ENCODE peak calls at places on chromosome 13, in ten cellular contexts. One of them, this sample, is unnamed.

GRCh38 chr13:106291006-106291405 is 244.5 kb downstream of the EFNB2 start:
- DNase-seq in H54: no peak
- DNase-seq in head of caudate nucleus: no peak
- DNase-seq in cerebellum: no peak
- DNase-seq in prostate gland: no peak
- DNase-seq in NCI-H748 treated with DMSO at 0.1 percent for 48 hours: no peak
- DNase-seq in astrocyte: peak
- DNase-seq in SJCRH30: no peak
- DNase-seq in mammary epithelial cell: peak
- DNase-seq in stimulated activated CD4-positive, alpha-beta T cell treated with anti-CD3 and anti-CD28 coated beads, Interleukin-2, amount 100 ng/mL, for 24 hours: no peak
- DNase-seq in this sample: no peak

GRCh38 chr13:24511019-24511823 is 1.4 kb downstream of the PARP4 start:
- DNase-seq in H54: peak
- DNase-seq in head of caudate nucleus: no peak
- DNase-seq in cerebellum: no peak
- DNase-seq in prostate gland: no peak
- DNase-seq in NCI-H748 treated with DMSO at 0.1 percent for 48 hours: peak
- DNase-seq in astrocyte: peak
- DNase-seq in SJCRH30: peak
- DNase-seq in mammary epithelial cell: peak
- DNase-seq in stimulated activated CD4-positive, alpha-beta T cell treated with anti-CD3 and anti-CD28 coated beads, Interleukin-2, amount 100 ng/mL, for 24 hours: peak
- DNase-seq in this sample: peak

GRCh38 chr13:88235441-88235840 is 564.3 kb downstream of the SLITRK5 start:
- DNase-seq in H54: no peak
- DNase-seq in head of caudate nucleus: no peak
- DNase-seq in cerebellum: no peak
- DNase-seq in prostate gland: no peak
- DNase-seq in NCI-H748 treated with DMSO at 0.1 percent for 48 hours: no peak
- DNase-seq in astrocyte: no peak
- DNase-seq in SJCRH30: no peak
- DNase-seq in mammary epithelial cell: no peak
- DNase-seq in stimulated activated CD4-positive, alpha-beta T cell treated with anti-CD3 and anti-CD28 coated beads, Interleukin-2, amount 100 ng/mL, for 24 hours: no peak
- DNase-seq in this sample: no peak

GRCh38 chr13:76890036-76890435 is 3.8 kb upstream of the KCTD12 start:
- DNase-seq in H54: no peak
- DNase-seq in head of caudate nucleus: no peak
- DNase-seq in cerebellum: no peak
- DNase-seq in prostate gland: no peak
- DNase-seq in NCI-H748 treated with DMSO at 0.1 percent for 48 hours: no peak
- DNase-seq in astrocyte: peak
- DNase-seq in SJCRH30: no peak
- DNase-seq in mammary epithelial cell: peak
- DNase-seq in stimulated activated CD4-positive, alpha-beta T cell treated with anti-CD3 and anti-CD28 coated beads, Interleukin-2, amount 100 ng/mL, for 24 hours: no peak
- DNase-seq in this sample: no peak

GRCh38 chr13:113815151-113816058 is 48.5 kb downstream of the GAS6 start:
- DNase-seq in H54: no peak
- DNase-seq in head of caudate nucleus: no peak
- DNase-seq in cerebellum: no peak
- DNase-seq in prostate gland: no peak
- DNase-seq in NCI-H748 treated with DMSO at 0.1 percent for 48 hours: no peak
- DNase-seq in astrocyte: no peak
- DNase-seq in SJCRH30: no peak
- DNase-seq in mammary epithelial cell: no peak
- DNase-seq in stimulated activated CD4-positive, alpha-beta T cell treated with anti-CD3 and anti-CD28 coated beads, Interleukin-2, amount 100 ng/mL, for 24 hours: peak
- DNase-seq in this sample: no peak

GRCh38 chr13:63409791-63410351 is 1994.2 kb upstream of the PCDH20 start:
- DNase-seq in H54: no peak
- DNase-seq in head of caudate nucleus: no peak
- DNase-seq in cerebellum: no peak
- DNase-seq in prostate gland: no peak
- DNase-seq in NCI-H748 treated with DMSO at 0.1 percent for 48 hours: no peak
- DNase-seq in astrocyte: no peak
- DNase-seq in SJCRH30: no peak
- DNase-seq in mammary epithelial cell: no peak
- DNase-seq in stimulated activated CD4-positive, alpha-beta T cell treated with anti-CD3 and anti-CD28 coated beads, Interleukin-2, amount 100 ng/mL, for 24 hours: no peak
- DNase-seq in this sample: no peak

GRCh38 chr13:28819046-28819747 is 942 bp upstream of the MTUS2 start:
- DNase-seq in H54: no peak
- DNase-seq in head of caudate nucleus: peak
- DNase-seq in cerebellum: peak
- DNase-seq in prostate gland: no peak
- DNase-seq in NCI-H748 treated with DMSO at 0.1 percent for 48 hours: no peak
- DNase-seq in astrocyte: peak
- DNase-seq in SJCRH30: peak
- DNase-seq in mammary epithelial cell: peak
- DNase-seq in stimulated activated CD4-positive, alpha-beta T cell treated with anti-CD3 and anti-CD28 coated beads, Interleukin-2, amount 100 ng/mL, for 24 hours: no peak
- DNase-seq in this sample: no peak

GRCh38 chr13:34258646-34259386 is 440.9 kb downstream of the RFC3 start:
- DNase-seq in H54: no peak
- DNase-seq in head of caudate nucleus: no peak
- DNase-seq in cerebellum: no peak
- DNase-seq in prostate gland: no peak
- DNase-seq in NCI-H748 treated with DMSO at 0.1 percent for 48 hours: no peak
- DNase-seq in astrocyte: peak
- DNase-seq in SJCRH30: no peak
- DNase-seq in mammary epithelial cell: no peak
- DNase-seq in stimulated activated CD4-positive, alpha-beta T cell treated with anti-CD3 and anti-CD28 coated beads, Interleukin-2, amount 100 ng/mL, for 24 hours: no peak
- DNase-seq in this sample: no peak

GRCh38 chr13:111295896-111296295 is 24.5 kb upstream of the TEX29 start:
- DNase-seq in H54: no peak
- DNase-seq in head of caudate nucleus: no peak
- DNase-seq in cerebellum: no peak
- DNase-seq in prostate gland: no peak
- DNase-seq in NCI-H748 treated with DMSO at 0.1 percent for 48 hours: no peak
- DNase-seq in astrocyte: no peak
- DNase-seq in SJCRH30: no peak
- DNase-seq in mammary epithelial cell: no peak
- DNase-seq in stimulated activated CD4-positive, alpha-beta T cell treated with anti-CD3 and anti-CD28 coated beads, Interleukin-2, amount 100 ng/mL, for 24 hours: no peak
- DNase-seq in this sample: peak

GRCh38 chr13:66560991-66561390 is 669.1 kb downstream of the PCDH9 start:
- DNase-seq in H54: no peak
- DNase-seq in head of caudate nucleus: no peak
- DNase-seq in cerebellum: no peak
- DNase-seq in prostate gland: no peak
- DNase-seq in NCI-H748 treated with DMSO at 0.1 percent for 48 hours: no peak
- DNase-seq in astrocyte: no peak
- DNase-seq in SJCRH30: no peak
- DNase-seq in mammary epithelial cell: no peak
- DNase-seq in stimulated activated CD4-positive, alpha-beta T cell treated with anti-CD3 and anti-CD28 coated beads, Interleukin-2, amount 100 ng/mL, for 24 hours: no peak
- DNase-seq in this sample: no peak

GRCh38 chr13:107730835-107731234 is 484.5 kb downstream of the LIG4 start:
- DNase-seq in H54: no peak
- DNase-seq in head of caudate nucleus: no peak
- DNase-seq in cerebellum: no peak
- DNase-seq in prostate gland: no peak
- DNase-seq in NCI-H748 treated with DMSO at 0.1 percent for 48 hours: no peak
- DNase-seq in astrocyte: peak
- DNase-seq in SJCRH30: no peak
- DNase-seq in mammary epithelial cell: no peak
- DNase-seq in stimulated activated CD4-positive, alpha-beta T cell treated with anti-CD3 and anti-CD28 coated beads, Interleukin-2, amount 100 ng/mL, for 24 hours: no peak
- DNase-seq in this sample: no peak

GRCh38 chr13:99357149-99357596 is 50.0 kb upstream of the GPR183 start:
- DNase-seq in H54: peak
- DNase-seq in head of caudate nucleus: no peak
- DNase-seq in cerebellum: no peak
- DNase-seq in prostate gland: no peak
- DNase-seq in NCI-H748 treated with DMSO at 0.1 percent for 48 hours: no peak
- DNase-seq in astrocyte: peak
- DNase-seq in SJCRH30: no peak
- DNase-seq in mammary epithelial cell: no peak
- DNase-seq in stimulated activated CD4-positive, alpha-beta T cell treated with anti-CD3 and anti-CD28 coated beads, Interleukin-2, amount 100 ng/mL, for 24 hours: peak
- DNase-seq in this sample: no peak

GRCh38 chr13:113457510-113457909 is 4.2 kb upstream of the ADPRHL1 start:
- DNase-seq in H54: no peak
- DNase-seq in head of caudate nucleus: no peak
- DNase-seq in cerebellum: no peak
- DNase-seq in prostate gland: no peak
- DNase-seq in NCI-H748 treated with DMSO at 0.1 percent for 48 hours: no peak
- DNase-seq in astrocyte: no peak
- DNase-seq in SJCRH30: no peak
- DNase-seq in mammary epithelial cell: no peak
- DNase-seq in stimulated activated CD4-positive, alpha-beta T cell treated with anti-CD3 and anti-CD28 coated beads, Interleukin-2, amount 100 ng/mL, for 24 hours: no peak
- DNase-seq in this sample: no peak

GRCh38 chr13:54183728-54184127 is 1155.1 kb downstream of the OLFM4 start:
- DNase-seq in H54: no peak
- DNase-seq in head of caudate nucleus: no peak
- DNase-seq in cerebellum: no peak
- DNase-seq in prostate gland: no peak
- DNase-seq in NCI-H748 treated with DMSO at 0.1 percent for 48 hours: no peak
- DNase-seq in astrocyte: no peak
- DNase-seq in SJCRH30: no peak
- DNase-seq in mammary epithelial cell: no peak
- DNase-seq in stimulated activated CD4-positive, alpha-beta T cell treated with anti-CD3 and anti-CD28 coated beads, Interleukin-2, amount 100 ng/mL, for 24 hours: no peak
- DNase-seq in this sample: no peak

GRCh38 chr13:98858206-98858605 is 105.7 kb upstream of the SLC15A1 start:
- DNase-seq in H54: no peak
- DNase-seq in head of caudate nucleus: no peak
- DNase-seq in cerebellum: no peak
- DNase-seq in prostate gland: no peak
- DNase-seq in NCI-H748 treated with DMSO at 0.1 percent for 48 hours: no peak
- DNase-seq in astrocyte: no peak
- DNase-seq in SJCRH30: no peak
- DNase-seq in mammary epithelial cell: no peak
- DNase-seq in stimulated activated CD4-positive, alpha-beta T cell treated with anti-CD3 and anti-CD28 coated beads, Interleukin-2, amount 100 ng/mL, for 24 hours: no peak
- DNase-seq in this sample: no peak

GRCh38 chr13:65034266-65034665 is 2195.9 kb downstream of the PCDH9 start:
- DNase-seq in H54: no peak
- DNase-seq in head of caudate nucleus: no peak
- DNase-seq in cerebellum: no peak
- DNase-seq in prostate gland: no peak
- DNase-seq in NCI-H748 treated with DMSO at 0.1 percent for 48 hours: no peak
- DNase-seq in astrocyte: no peak
- DNase-seq in SJCRH30: no peak
- DNase-seq in mammary epithelial cell: no peak
- DNase-seq in stimulated activated CD4-positive, alpha-beta T cell treated with anti-CD3 and anti-CD28 coated beads, Interleukin-2, amount 100 ng/mL, for 24 hours: no peak
- DNase-seq in this sample: no peak